ENCODE peak calls at places on chromosomes 4 and X, in seven cellular contexts. P is nephron progenitor cell, R is AG10803, B is pancreas, L is lower lobe of right lung, S is astrocyte, T is NCI-H748 treated with DMSO at 0.1 percent for 48 hours. Q is an unnamed sample.

GRCh38 chr4:71296945-71297344 is 41.9 kb upstream of the SLC4A4 start:
- DNase-seq in P (no peak), R (peak; percentile 39), S (peak; percentile 45), B (no peak), T (no peak), L (no peak), Q (no peak)

GRCh38 chr4:183986645-183987528 is 81.8 kb downstream of the STOX2 start:
- DNase-seq in L (no peak), R (no peak), B (no peak), S (no peak), T (no peak), P (no peak), Q (no peak)

GRCh38 chrX:120749141-120749846 is 119.4 kb upstream of the C1GALT1C1 start:
- DNase-seq in L (no peak), B (no peak), R (peak; percentile 81), T (peak; percentile 61), P (peak; percentile 5), S (peak; percentile 34), Q (no peak)

GRCh38 chr4:17024430-17024829 is 126.0 kb upstream of the LDB2 start:
- DNase-seq in P (no peak), B (no peak), L (no peak), S (no peak), R (peak; percentile 47), T (no peak), Q (no peak)

GRCh38 chr4:8919651-8920288 is 48.1 kb upstream of the HMX1 start:
- DNase-seq in B (no peak), P (no peak), R (no peak), L (no peak), S (no peak), T (no peak), Q (no peak)

GRCh38 chrX:137549846-137550534 is 15.9 kb upstream of the ZIC3 start:
- DNase-seq in B (no peak), T (no peak), P (no peak), S (no peak), L (no peak), R (no peak), Q (no peak)

GRCh38 chr4:7139167-7139979 is 53.0 kb upstream of the SORCS2 start:
- DNase-seq in T (no peak), B (no peak), S (no peak), P (no peak), R (no peak), L (no peak), Q (no peak)

GRCh38 chr4:53522334-53522733 is 69.0 kb downstream of the LNX1 start:
- DNase-seq in L (no peak), B (no peak), P (no peak), T (no peak), R (no peak), S (no peak), Q (no peak)

GRCh38 chrX:30657542-30658238 is 4.5 kb downstream of the GK start:
- DNase-seq in R (peak; percentile 33), S (no peak), L (no peak), T (no peak), B (no peak), P (no peak), Q (no peak)

GRCh38 chr4:113637363-113637762 is 124.2 kb downstream of the CAMK2D start:
- DNase-seq in T (no peak), L (no peak), B (no peak), S (peak; percentile 90), P (no peak), R (peak; percentile 64), Q (no peak)

GRCh38 chr4:187006189-187006618 is 282.5 kb upstream of the FAT1 start:
- DNase-seq in S (peak; percentile 62), T (no peak), B (no peak), P (no peak), R (peak; percentile 78), L (no peak), Q (no peak)

GRCh38 chr4:25938251-25939186 is 24.5 kb downstream of the SMIM20 start:
- DNase-seq in P (no peak), B (no peak), L (no peak), S (peak; percentile 68), T (no peak), R (peak; percentile 82), Q (no peak)

GRCh38 chr4:183356931-183357675 is 34.9 kb upstream of the CLDN24 start:
- DNase-seq in R (no peak), B (no peak), T (no peak), L (no peak), S (no peak), P (no peak), Q (no peak)

GRCh38 chrX:65920620-65921019 is 119.3 kb downstream of the VSIG4 start:
- DNase-seq in S (no peak), B (no peak), R (no peak), L (no peak), T (no peak), P (peak; percentile 2), Q (no peak)

GRCh38 chr4:168846414-168846813 is 163.6 kb downstream of the CBR4 start:
- DNase-seq in R (no peak), T (no peak), L (no peak), B (no peak), P (no peak), S (no peak), Q (no peak)

GRCh38 chr4:186029731-186030421 is 39.1 kb upstream of the TLR3 start:
- DNase-seq in B (peak; percentile 77), L (peak; percentile 67), P (peak; percentile 9), S (peak; percentile 69), T (peak; percentile 10), R (peak; percentile 55), Q (peak; percentile 64)

GRCh38 chr4:166169111-166169510 is 296.1 kb downstream of the TLL1 start:
- DNase-seq in R (no peak), P (peak; percentile 4), S (no peak), T (peak; percentile 13), L (no peak), B (no peak), Q (no peak)

GRCh38 chr4:72555377-72555831 is 13.6 kb downstream of the ADAMTS3 start:
- DNase-seq in L (no peak), B (no peak), R (no peak), T (no peak), S (no peak), P (no peak), Q (no peak)